ENCODE peak calls at places on chromosome 18, in four cellular contexts. E, C, I and L are unnamed samples.

GRCh38 chr18:56267334-56267733 is 371.1 kb downstream of the TXNL1 start:
- DNase-seq in E (no peak), C (no peak), I (no peak), L (no peak)

GRCh38 chr18:48555465-48555995 is 16.7 kb downstream of the CTIF start:
- DNase-seq in E (no peak), C (no peak), I (no peak), L (no peak)

GRCh38 chr18:24567199-24567598 is 106.8 kb downstream of the HRH4 start:
- DNase-seq in E (no peak), C (peak; percentile 5), I (no peak), L (no peak)

GRCh38 chr18:33717339-33717738 is 139.3 kb downstream of the ASXL3 start:
- DNase-seq in E (no peak), C (no peak), I (no peak), L (no peak)

GRCh38 chr18:38981382-38981781 is 1415.8 kb upstream of the CELF4 start:
- DNase-seq in E (no peak), C (no peak), I (no peak), L (no peak)

GRCh38 chr18:56748698-56749268 is 97.6 kb downstream of the WDR7 start:
- DNase-seq in E (no peak), C (peak; percentile 73), I (no peak), L (peak; percentile 37)

GRCh38 chr18:60377778-60378469 is 5.3 kb upstream of the MC4R start:
- DNase-seq in E (no peak), C (no peak), I (no peak), L (no peak)

GRCh38 chr18:54783100-54783499 is 45.2 kb upstream of the RAB27B start:
- DNase-seq in E (no peak), C (no peak), I (no peak), L (no peak)

GRCh38 chr18:24386680-24387079 is 10.9 kb downstream of the OSBPL1A start:
- DNase-seq in E (no peak), C (no peak), I (no peak), L (no peak)

GRCh38 chr18:51234117-51235010 is 36.9 kb upstream of the MEX3C start:
- DNase-seq in E (no peak), C (peak; percentile 58), I (no peak), L (no peak)

GRCh38 chr18:55651236-55651635 is 63.2 kb upstream of the TCF4 start:
- DNase-seq in E (no peak), C (no peak), I (no peak), L (no peak)

GRCh38 chr18:55287146-55287806 is 300.7 kb downstream of the TCF4 start:
- DNase-seq in E (no peak), C (no peak), I (no peak), L (no peak)

GRCh38 chr18:78514910-78515670 is 464.5 kb upstream of the SALL3 start:
- DNase-seq in E (no peak), C (no peak), I (peak; percentile 24), L (no peak)

GRCh38 chr18:49898421-49898820 is 85.1 kb upstream of the ACAA2 start:
- DNase-seq in E (peak; percentile 48), C (peak; percentile 89), I (peak; percentile 68), L (peak; percentile 95)

GRCh38 chr18:48195782-48196181 is 213.4 kb downstream of the ZBTB7C start:
- DNase-seq in E (no peak), C (no peak), I (no peak), L (no peak)

GRCh38 chr18:72692086-72692485 is 147.9 kb upstream of the CBLN2 start:
- DNase-seq in E (no peak), C (no peak), I (no peak), L (no peak)

GRCh38 chr18:36412778-36413177 is 115.3 kb downstream of the FHOD3 start:
- DNase-seq in E (no peak), C (peak; percentile 53), I (no peak), L (no peak)

GRCh38 chr18:50879302-50880107 is 587 bp downstream of the ME2 start:
- DNase-seq in E (peak; percentile 29), C (peak; percentile 61), I (no peak), L (peak; percentile 31)

GRCh38 chr18:5721924-5722323 is 173.4 kb downstream of the TMEM200C start:
- DNase-seq in E (no peak), C (no peak), I (no peak), L (no peak)

GRCh38 chr18:11343096-11343495 is 193.7 kb upstream of the PIEZO2 start:
- DNase-seq in E (no peak), C (no peak), I (no peak), L (no peak)

GRCh38 chr18:42025974-42026625 is 71.1 kb downstream of the PIK3C3 start:
- DNase-seq in E (no peak), C (no peak), I (no peak), L (no peak)

GRCh38 chr18:46891742-46892214 is 25.5 kb downstream of the PIAS2 start:
- DNase-seq in E (no peak), C (no peak), I (no peak), L (no peak)

GRCh38 chr18:70355620-70356385 is 67.0 kb downstream of the SOCS6 start:
- DNase-seq in E (no peak), C (no peak), I (no peak), L (no peak)

GRCh38 chr18:70468861-70469570 is 180.2 kb downstream of the SOCS6 start:
- DNase-seq in E (no peak), C (peak; percentile 35), I (no peak), L (no peak)

GRCh38 chr18:50878345-50879301 is at the start of gene ME2:
- DNase-seq in E (peak; percentile 88), C (peak; percentile 91), I (peak; percentile 88), L (peak; percentile 81)

DNA sequence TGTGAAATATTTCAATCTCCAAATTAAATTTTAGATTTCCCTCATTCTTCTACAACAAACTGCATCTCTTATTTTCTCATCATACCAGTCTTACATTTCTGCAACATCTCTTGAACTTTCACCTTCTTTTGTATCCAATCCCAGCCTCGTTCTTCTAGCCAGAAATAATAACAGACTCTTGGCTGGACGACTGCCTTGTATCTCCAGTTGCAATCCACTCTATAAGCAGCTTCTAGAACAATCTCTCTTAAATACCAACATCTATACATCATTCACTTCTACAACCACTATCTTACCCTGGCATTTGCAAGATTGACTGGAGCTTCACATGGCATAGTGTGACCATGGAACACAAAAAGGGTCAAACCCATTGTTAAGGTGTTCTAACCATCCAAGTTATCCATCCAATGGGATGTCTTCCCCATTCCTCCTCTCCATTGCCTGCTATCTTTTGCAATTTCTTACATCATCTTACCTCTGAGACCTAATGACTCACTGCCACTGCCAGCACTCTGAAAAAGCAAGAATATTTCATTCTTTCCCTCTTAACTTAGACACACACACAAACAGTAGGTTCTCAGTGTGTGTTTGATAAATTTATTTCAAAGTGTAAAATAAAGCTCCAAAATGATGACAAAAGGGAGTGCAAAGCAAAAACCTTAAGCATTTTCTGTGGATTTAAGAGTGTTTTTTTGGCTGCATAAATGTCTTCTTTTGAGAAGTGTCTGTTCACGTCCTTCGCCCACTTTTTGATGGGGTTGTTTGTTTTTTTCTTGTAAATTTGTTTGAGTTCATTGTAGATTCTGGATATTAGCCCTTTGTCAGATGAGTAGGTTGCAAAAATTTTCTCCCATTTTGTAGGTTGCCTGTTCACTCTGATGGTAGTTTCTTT is 145.6 kb downstream of the METTL4 start:
- DNase-seq in E (no peak), C (peak; percentile 45), I (no peak), L (no peak)
- H3K4me3 ChIP-seq in E (no peak overlapping the region), C (no peak overlapping the region), I (no peak overlapping the region), L (no peak overlapping the region)

GRCh38 chr18:76565238-76566173 is 70.5 kb upstream of the ZNF516 start:
- DNase-seq in E (peak; percentile 69), C (peak; percentile 92), I (peak; percentile 66), L (peak; percentile 23)

GRCh38 chr18:76564117-76564516 is 69.1 kb upstream of the ZNF516 start:
- DNase-seq in E (no peak), C (peak; percentile 24), I (no peak), L (no peak)

GRCh38 chr18:76566987-76567386 is 71.9 kb upstream of the ZNF516 start:
- DNase-seq in E (no peak), C (no peak), I (no peak), L (no peak)

GRCh38 chr18:76562286-76562840 is 67.3 kb upstream of the ZNF516 start:
- DNase-seq in E (no peak), C (no peak), I (no peak), L (no peak)

GRCh38 chr18:76564636-76565237 is 69.7 kb upstream of the ZNF516 start:
- DNase-seq in E (no peak), C (no peak), I (no peak), L (no peak)
- H3K4me3 ChIP-seq in E (no peak overlapping the region), C (peak overlapping the region; percentile 29), I (no peak overlapping the region), L (no peak overlapping the region)

DNA sequence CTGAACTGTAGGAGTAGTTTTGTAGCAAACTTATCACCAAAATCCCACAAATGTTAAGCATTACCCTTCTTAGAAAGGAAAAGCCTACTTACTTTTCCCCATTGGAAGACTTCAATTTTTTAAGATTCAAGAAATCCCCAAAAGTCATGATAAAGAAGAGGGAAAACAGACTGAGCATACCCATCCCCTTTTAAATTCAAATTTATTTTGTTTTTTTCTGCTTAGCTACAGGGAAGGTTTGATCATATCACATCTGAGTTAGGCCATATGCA is 174.5 kb downstream of the TGIF1 start:
- DNase-seq in E (no peak), C (no peak), I (no peak), L (no peak)
- H3K4me3 ChIP-seq in E (no peak overlapping the region), C (peak overlapping the region; percentile 19), I (peak overlapping the region; percentile 15), L (no peak overlapping the region)

DNA sequence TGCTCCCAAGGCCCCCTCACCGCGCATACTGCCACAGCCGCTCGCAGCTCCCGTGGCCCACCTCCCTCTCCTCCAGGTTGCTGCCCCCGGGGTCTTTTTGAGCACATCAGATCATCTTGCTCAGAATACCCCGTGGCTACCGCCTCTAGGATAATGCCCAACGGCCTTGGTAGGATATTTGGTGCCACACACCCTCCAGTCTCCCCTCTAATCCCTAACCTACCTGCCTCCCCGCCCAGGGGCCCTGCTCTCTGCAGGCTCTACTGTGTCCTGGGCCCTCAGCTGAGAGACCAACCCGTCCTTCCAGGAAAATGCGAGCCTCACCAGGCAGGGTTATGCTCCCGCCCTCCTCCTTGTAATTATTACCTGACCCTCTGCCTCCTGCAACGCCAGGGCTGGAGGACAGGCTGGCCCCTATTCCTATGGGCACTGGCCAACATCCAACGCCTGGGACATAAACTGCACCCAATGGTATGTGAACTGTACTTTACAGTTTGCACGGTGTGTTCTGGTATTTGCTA is 1.5 kb upstream of the MTCL1 start:
- DNase-seq in E (peak; percentile 21), C (no peak), I (no peak), L (no peak)
- H3K4me3 ChIP-seq in E (no peak overlapping the region), C (no peak overlapping the region), I (no peak overlapping the region), L (no peak overlapping the region)

GRCh38 chr18:2979871-2980606 is 32.9 kb downstream of the LPIN2 start:
- DNase-seq in E (no peak), C (peak; percentile 30), I (no peak), L (no peak)

GRCh38 chr18:2980607-2980923 is 32.4 kb downstream of the LPIN2 start:
- DNase-seq in E (no peak), C (no peak), I (no peak), L (no peak)

GRCh38 chr18:2983296-2983695 is 29.6 kb downstream of the LPIN2 start:
- DNase-seq in E (no peak), C (no peak), I (no peak), L (no peak)

GRCh38 chr18:2982452-2983172 is 30.3 kb downstream of the LPIN2 start:
- DNase-seq in E (no peak), C (no peak), I (no peak), L (peak; percentile 36)

GRCh38 chr18:2981212-2981728 is 31.7 kb downstream of the LPIN2 start:
- DNase-seq in E (no peak), C (peak; percentile 83), I (no peak), L (no peak)
- H3K4me3 ChIP-seq in E (no peak overlapping the region), C (peak overlapping the region; percentile 12), I (no peak overlapping the region), L (no peak overlapping the region)